ENCODE peak calls at places on chromosomes 4 and X, in ten cellular contexts. E is stimulated activated CD8-positive, alpha-beta memory T cell treated with anti-CD3 and anti-CD28 coated beads, Interleukin-12 subunit alpha, Interleukin-12 subunit beta, amount 100 ng/mL, for 1 hour; Z is activated CD8-positive, alpha-beta memory T cell treated with anti-CD3 and anti-CD28 coated beads for 48 hours; M is T-cell; T is DMS153; H is GM03348; S is germinal center; P is T-helper 2 cell; L is activated CD4-positive, CD25-positive, alpha-beta regulatory T cell treated with anti-CD3 and anti-CD28 coated beads, Interleukin-2, amount 50 U/mL, for 72 hours; O is neuronal stem cell. N is an unnamed sample.

GRCh38 chr4:163693776-163694175 is 199.3 kb downstream of the TMA16 start:
- DNase-seq in E (no peak), Z (no peak), M (no peak), T (no peak), H (no peak), S (no peak), P (no peak), L (no peak), O (no peak), N (no peak)

GRCh38 chr4:119479180-119479814 is 149.3 kb downstream of the PDE5A start:
- DNase-seq in E (no peak), Z (no peak), M (no peak), T (no peak), H (no peak), S (no peak), P (no peak), L (no peak), O (no peak), N (no peak)

GRCh38 chrX:15744181-15744867 is 6.3 kb downstream of the CA5B start:
- DNase-seq in E (no peak), Z (no peak), M (no peak), T (no peak), H (no peak), S (no peak), P (no peak), L (no peak), O (no peak), N (no peak)

GRCh38 chrX:13101439-13102139 is 57.2 kb upstream of the FAM9C start:
- DNase-seq in E (no peak), Z (no peak), M (peak), T (no peak), H (peak), S (no peak), P (no peak), L (no peak), O (no peak), N (peak)

GRCh38 chr4:112876316-112876715 is 173.1 kb upstream of the ANK2 start:
- DNase-seq in E (no peak), Z (no peak), M (no peak), T (no peak), H (no peak), S (no peak), P (no peak), L (no peak), O (no peak), N (no peak)

GRCh38 chr4:3871881-3872833 is 106.0 kb downstream of the ADRA2C start:
- DNase-seq in E (no peak), Z (no peak), M (no peak), T (no peak), H (no peak), S (no peak), P (no peak), L (no peak), O (no peak), N (no peak)

GRCh38 chr4:162943263-162943662 is 223.4 kb downstream of the NAF1 start:
- DNase-seq in E (no peak), Z (no peak), M (no peak), T (no peak), H (no peak), S (no peak), P (no peak), L (no peak), O (no peak), N (no peak)

GRCh38 chr4:183798249-183798920 is 106.7 kb upstream of the STOX2 start:
- DNase-seq in E (no peak), Z (no peak), M (no peak), T (no peak), H (no peak), S (no peak), P (no peak), L (no peak), O (no peak), N (no peak)

GRCh38 chrX:37802028-37802427 is 22.2 kb downstream of the CYBB start:
- DNase-seq in E (no peak), Z (no peak), M (no peak), T (no peak), H (no peak), S (no peak), P (no peak), L (no peak), O (no peak), N (no peak)

GRCh38 chr4:15893967-15894366 is 44.6 kb downstream of the FGFBP1 start:
- DNase-seq in E (no peak), Z (no peak), M (no peak), T (no peak), H (peak), S (no peak), P (no peak), L (no peak), O (no peak), N (no peak)

GRCh38 chr4:2574058-2574457 is 37.6 kb downstream of the FAM193A start:
- DNase-seq in E (no peak), Z (no peak), M (no peak), T (no peak), H (no peak), S (no peak), P (no peak), L (no peak), O (no peak), N (no peak)

GRCh38 chrX:113384628-113385027 is 544.0 kb upstream of the AMOT start:
- DNase-seq in E (no peak), Z (no peak), M (no peak), T (no peak), H (peak), S (no peak), P (no peak), L (no peak), O (no peak), N (no peak)

GRCh38 chr4:85952518-85952917 is 407.3 kb downstream of the MAPK10 start:
- DNase-seq in E (no peak), Z (no peak), M (no peak), T (no peak), H (no peak), S (no peak), P (no peak), L (no peak), O (no peak), N (no peak)

GRCh38 chrX:39946822-39947221 is 150.9 kb downstream of the BCOR start:
- DNase-seq in E (no peak), Z (no peak), M (no peak), T (no peak), H (peak), S (no peak), P (no peak), L (no peak), O (no peak), N (no peak)

GRCh38 chr4:159787901-159788300 is 685.0 kb downstream of the RAPGEF2 start:
- DNase-seq in E (no peak), Z (no peak), M (no peak), T (no peak), H (no peak), S (no peak), P (no peak), L (no peak), O (no peak), N (no peak)

GRCh38 chrX:36963069-36963808 is 44.9 kb upstream of the FAM47C start:
- DNase-seq in E (no peak), Z (no peak), M (no peak), T (no peak), H (no peak), S (no peak), P (no peak), L (no peak), O (no peak), N (no peak)

GRCh38 chr4:19791422-19792113 is 460.1 kb upstream of the SLIT2 start:
- DNase-seq in E (no peak), Z (no peak), M (no peak), T (no peak), H (no peak), S (no peak), P (no peak), L (no peak), O (no peak), N (no peak)

GRCh38 chr4:180059216-180059881 is 2183.9 kb upstream of the TENM3 start:
- DNase-seq in E (no peak), Z (no peak), M (no peak), T (peak), H (no peak), S (no peak), P (no peak), L (no peak), O (peak), N (no peak)

GRCh38 chrX:40260123-40260751 is 162.5 kb upstream of the BCOR start:
- DNase-seq in E (no peak), Z (no peak), M (no peak), T (no peak), H (peak), S (no peak), P (no peak), L (no peak), O (no peak), N (no peak)

GRCh38 chr4:161937596-161937995 is 226.2 kb downstream of the FSTL5 start:
- DNase-seq in E (no peak), Z (no peak), M (no peak), T (no peak), H (no peak), S (no peak), P (no peak), L (no peak), O (no peak), N (no peak)

GRCh38 chr4:151147000-151147399 is 47.6 kb downstream of the RPS3A start:
- DNase-seq in E (no peak), Z (no peak), M (no peak), T (no peak), H (no peak), S (no peak), P (no peak), L (no peak), O (no peak), N (no peak)

GRCh38 chr4:112813790-112814189 is 176.8 kb downstream of the LARP7 start:
- DNase-seq in E (no peak), Z (no peak), M (no peak), T (no peak), H (peak), S (no peak), P (no peak), L (no peak), O (peak), N (no peak)

GRCh38 chr4:101205878-101206277 is 141.4 kb downstream of the PPP3CA start:
- DNase-seq in E (peak), Z (peak), M (peak), T (no peak), H (peak), S (no peak), P (peak), L (no peak), O (no peak), N (no peak)

GRCh38 chr4:147984065-147984777 is 252.3 kb downstream of the ARHGAP10 start:
- DNase-seq in E (no peak), Z (no peak), M (no peak), T (no peak), H (peak), S (peak), P (peak), L (no peak), O (peak), N (no peak)

GRCh38 chr4:89598602-89599001 is 238.4 kb downstream of the SNCA start:
- DNase-seq in E (no peak), Z (no peak), M (no peak), T (peak), H (no peak), S (no peak), P (no peak), L (no peak), O (no peak), N (no peak)

GRCh38 chr4:94408549-94409374 is 43.0 kb upstream of the PDLIM5 start:
- DNase-seq in E (no peak), Z (no peak), M (no peak), T (no peak), H (no peak), S (no peak), P (no peak), L (no peak), O (no peak), N (no peak)

GRCh38 chrX:153766871-153767673 is 3.0 kb downstream of the PLXNB3 start:
- DNase-seq in E (no peak), Z (no peak), M (no peak), T (no peak), H (no peak), S (no peak), P (no peak), L (peak), O (no peak), N (no peak)

GRCh38 chr4:82594466-82594865 is 32.7 kb upstream of the TMEM150C start:
- DNase-seq in E (no peak), Z (no peak), M (no peak), T (no peak), H (no peak), S (no peak), P (no peak), L (no peak), O (no peak), N (no peak)

GRCh38 chr4:10619220-10619619 is 65.3 kb downstream of the CLNK start:
- DNase-seq in E (no peak), Z (no peak), M (no peak), T (peak), H (no peak), S (no peak), P (no peak), L (no peak), O (no peak), N (peak)

GRCh38 chr4:144615182-144615581 is 30.8 kb upstream of the HHIP start:
- DNase-seq in E (no peak), Z (no peak), M (no peak), T (no peak), H (peak), S (no peak), P (no peak), L (no peak), O (no peak), N (no peak)

GRCh38 chr4:72286185-72286584 is 254.4 kb downstream of the NPFFR2 start:
- DNase-seq in E (no peak), Z (no peak), M (no peak), T (peak), H (peak), S (no peak), P (no peak), L (no peak), O (no peak), N (no peak)

N was measured in breast epithelium.